ENCODE peak calls at places on chromosomes 1 and 21, in six cellular contexts. One of them, this sample, is unnamed.
A peak's percentile ranks its signal among the peaks of the same experiment; 100 is the strongest.

GRCh38 chr1:240149488-240150094 is 57.9 kb downstream of the FMN2 start:
- DNase-seq in IMR-90: peak; percentile 52
- DNase-seq in mesenchymal stem cell: peak; percentile 50
- DNase-seq in mesendoderm: peak; percentile 39
- DNase-seq in neuronal stem cell: peak; percentile 23
- DNase-seq in H1: no peak
- DNase-seq in this sample: peak; percentile 78

GRCh38 chr1:165355977-165356811 is at the start of gene LMX1A:
- DNase-seq in IMR-90: no peak
- DNase-seq in mesenchymal stem cell: no peak
- DNase-seq in mesendoderm: peak; percentile 71
- DNase-seq in neuronal stem cell: no peak
- DNase-seq in H1: peak; percentile 71
- DNase-seq in this sample: no peak

GRCh38 chr1:187877220-187877619 is 1048.5 kb downstream of the PLA2G4A start:
- DNase-seq in IMR-90: no peak
- DNase-seq in mesenchymal stem cell: no peak
- DNase-seq in mesendoderm: no peak
- DNase-seq in neuronal stem cell: no peak
- DNase-seq in H1: no peak
- DNase-seq in this sample: no peak

GRCh38 chr21:18147678-18148077 is 97.0 kb upstream of the CHODL start:
- DNase-seq in IMR-90: no peak
- DNase-seq in mesenchymal stem cell: peak; percentile 85
- DNase-seq in mesendoderm: no peak
- DNase-seq in neuronal stem cell: no peak
- DNase-seq in H1: no peak
- DNase-seq in this sample: no peak

GRCh38 chr1:174258148-174258550 is 98.8 kb downstream of the RABGAP1L start:
- DNase-seq in IMR-90: peak; percentile 50
- DNase-seq in mesenchymal stem cell: peak; percentile 48
- DNase-seq in mesendoderm: peak; percentile 62
- DNase-seq in neuronal stem cell: peak; percentile 29
- DNase-seq in H1: peak; percentile 61
- DNase-seq in this sample: peak; percentile 72

GRCh38 chr1:162187676-162188075 is 118.2 kb downstream of the NOS1AP start:
- DNase-seq in IMR-90: no peak
- DNase-seq in mesenchymal stem cell: no peak
- DNase-seq in mesendoderm: no peak
- DNase-seq in neuronal stem cell: no peak
- DNase-seq in H1: no peak
- DNase-seq in this sample: no peak

GRCh38 chr1:232793944-232794343 is 11.3 kb upstream of the MAP10 start:
- DNase-seq in IMR-90: peak; percentile 74
- DNase-seq in mesenchymal stem cell: peak; percentile 77
- DNase-seq in mesendoderm: no peak
- DNase-seq in neuronal stem cell: no peak
- DNase-seq in H1: no peak
- DNase-seq in this sample: no peak

GRCh38 chr1:52751589-52752306 is 25.5 kb downstream of the ZYG11B start:
- DNase-seq in IMR-90: peak; percentile 60
- DNase-seq in mesenchymal stem cell: peak; percentile 41
- DNase-seq in mesendoderm: no peak
- DNase-seq in neuronal stem cell: no peak
- DNase-seq in H1: no peak
- DNase-seq in this sample: no peak

GRCh38 chr1:196897158-196897828 is 9.4 kb downstream of the CFHR4 start:
- DNase-seq in IMR-90: no peak
- DNase-seq in mesenchymal stem cell: no peak
- DNase-seq in mesendoderm: peak; percentile 46
- DNase-seq in neuronal stem cell: no peak
- DNase-seq in H1: peak; percentile 51
- DNase-seq in this sample: no peak

GRCh38 chr1:11248169-11248568 is 14.2 kb downstream of the MTOR start:
- DNase-seq in IMR-90: no peak
- DNase-seq in mesenchymal stem cell: no peak
- DNase-seq in mesendoderm: peak; percentile 43
- DNase-seq in neuronal stem cell: no peak
- DNase-seq in H1: no peak
- DNase-seq in this sample: no peak

GRCh38 chr1:154556422-154556821 is 2.0 kb downstream of the UBE2Q1 start:
- DNase-seq in IMR-90: peak; percentile 23
- DNase-seq in mesenchymal stem cell: peak; percentile 30
- DNase-seq in mesendoderm: peak; percentile 81
- DNase-seq in neuronal stem cell: no peak
- DNase-seq in H1: no peak
- DNase-seq in this sample: peak; percentile 41

GRCh38 chr1:23793018-23793781 is 2.3 kb downstream of the LYPLA2 start:
- DNase-seq in IMR-90: no peak
- DNase-seq in mesenchymal stem cell: peak; percentile 43
- DNase-seq in mesendoderm: peak; percentile 43
- DNase-seq in neuronal stem cell: no peak
- DNase-seq in H1: no peak
- DNase-seq in this sample: peak; percentile 77

GRCh38 chr1:240811261-240811660 is 199.3 kb upstream of the GREM2 start:
- DNase-seq in IMR-90: no peak
- DNase-seq in mesenchymal stem cell: no peak
- DNase-seq in mesendoderm: no peak
- DNase-seq in neuronal stem cell: no peak
- DNase-seq in H1: no peak
- DNase-seq in this sample: no peak

DNA sequence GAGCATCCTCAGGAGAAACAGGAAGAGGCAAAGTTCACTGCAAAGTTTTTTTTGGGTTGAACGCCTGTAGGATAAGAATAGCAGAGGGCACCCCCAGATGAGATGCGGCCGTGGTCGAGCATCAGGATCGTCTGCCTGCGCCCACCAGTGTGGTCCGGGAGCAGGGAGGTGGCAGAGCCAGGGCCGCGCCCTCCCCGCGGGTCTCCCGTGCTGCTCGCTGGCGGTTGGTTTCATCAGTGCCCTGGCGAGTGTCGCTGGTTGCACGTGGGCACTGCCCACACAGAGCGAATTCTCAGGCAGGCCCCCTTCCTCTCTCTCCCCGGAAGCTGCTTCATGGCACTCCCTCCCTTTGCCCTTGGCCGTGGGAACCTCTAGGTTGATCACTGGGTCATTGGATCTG is 120.0 kb downstream of the PCBP3 start:
- DNase-seq in IMR-90: no peak
- DNase-seq in mesenchymal stem cell: no peak
- DNase-seq in mesendoderm: no peak
- DNase-seq in neuronal stem cell: no peak
- DNase-seq in H1: peak; percentile 40
- DNase-seq in this sample: no peak
- H3K27ac ChIP-seq in IMR-90: no peak overlapping the region
- H3K27ac ChIP-seq in mesenchymal stem cell: no peak overlapping the region
- H3K27ac ChIP-seq in mesendoderm: no peak overlapping the region
- H3K27ac ChIP-seq in neuronal stem cell: no peak overlapping the region
- H3K27ac ChIP-seq in H1: no peak overlapping the region
- H3K27ac ChIP-seq in this sample: no peak overlapping the region

DNA sequence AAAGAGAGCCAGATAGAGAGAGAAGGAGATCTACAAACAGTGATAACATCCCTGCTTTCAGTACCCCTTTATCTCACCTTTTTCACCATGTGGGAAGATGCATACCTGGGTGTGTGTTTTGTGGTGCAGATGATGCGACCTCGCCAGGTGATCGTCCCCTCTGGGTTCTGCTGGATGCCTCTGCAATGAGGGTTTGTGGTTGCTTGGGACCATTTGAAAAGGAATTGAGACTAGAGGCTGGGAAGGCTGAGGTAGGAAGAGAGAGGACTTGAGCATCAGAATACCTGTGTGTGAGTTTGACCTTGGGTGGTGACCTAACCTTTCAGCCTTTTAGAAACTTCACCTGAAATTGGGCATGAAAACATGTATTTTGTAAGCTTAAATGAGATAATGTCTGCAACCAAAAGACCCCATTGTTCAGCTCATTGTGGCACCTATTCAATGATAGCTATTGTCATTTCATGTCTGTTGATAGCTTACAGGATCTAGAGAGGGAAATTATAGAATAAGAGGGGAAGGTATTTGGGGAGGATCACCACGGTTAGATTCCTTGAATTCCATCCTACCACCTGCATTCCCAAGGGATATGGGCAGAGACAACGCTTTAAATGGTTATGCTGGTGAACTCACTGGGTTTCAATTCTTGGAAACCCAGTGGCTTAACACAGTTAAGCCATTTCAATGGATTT is 125.7 kb downstream of the IGSF21 start:
- DNase-seq in IMR-90: no peak
- DNase-seq in mesenchymal stem cell: no peak
- DNase-seq in mesendoderm: peak; percentile 66
- DNase-seq in neuronal stem cell: no peak
- DNase-seq in H1: no peak
- DNase-seq in this sample: no peak
- H2AK5ac ChIP-seq in IMR-90: no peak overlapping the region
- H2AK5ac ChIP-seq in mesenchymal stem cell: no peak overlapping the region
- H2AK5ac ChIP-seq in mesendoderm: no peak overlapping the region
- H2AK5ac ChIP-seq in neuronal stem cell: no peak overlapping the region
- H2AK5ac ChIP-seq in H1: peak overlapping the region; percentile 91
- H2AK5ac ChIP-seq in this sample: no peak overlapping the region

GRCh38 chr1:46650491-46650890 is 17.7 kb downstream of the ATPAF1 start:
- DNase-seq in IMR-90: no peak
- DNase-seq in mesenchymal stem cell: no peak
- DNase-seq in mesendoderm: no peak
- DNase-seq in neuronal stem cell: no peak
- DNase-seq in H1: no peak
- DNase-seq in this sample: no peak
- H3K36me3 ChIP-seq in IMR-90: peaks cover 15% of the 10 kb centered on the region
- H3K36me3 ChIP-seq in mesenchymal stem cell: peaks cover 52% of the 10 kb centered on the region
- H3K36me3 ChIP-seq in mesendoderm: no peaks in the 10 kb centered on the region
- H3K36me3 ChIP-seq in neuronal stem cell: peaks cover 76% of the 10 kb centered on the region
- H3K36me3 ChIP-seq in H1: no peaks in the 10 kb centered on the region
- H3K36me3 ChIP-seq in this sample: peaks cover 8% of the 10 kb centered on the region

GRCh38 chr21:43340491-43341348 is 86.2 kb downstream of the SIK1 start:
- DNase-seq in IMR-90: peak; percentile 95
- DNase-seq in mesenchymal stem cell: peak; percentile 91
- DNase-seq in mesendoderm: peak; percentile 78
- DNase-seq in neuronal stem cell: no peak
- DNase-seq in H1: no peak
- DNase-seq in this sample: no peak
- H3K27ac ChIP-seq in IMR-90: peak overlapping the region; percentile 31
- H3K27ac ChIP-seq in mesenchymal stem cell: peak overlapping the region; percentile 6
- H3K27ac ChIP-seq in mesendoderm: no peak overlapping the region
- H3K27ac ChIP-seq in neuronal stem cell: no peak overlapping the region
- H3K27ac ChIP-seq in H1: no peak overlapping the region
- H3K27ac ChIP-seq in this sample: no peak overlapping the region

GRCh38 chr1:15034656-15035055 is 118.9 kb upstream of the TMEM51 start:
- DNase-seq in IMR-90: no peak
- DNase-seq in mesenchymal stem cell: no peak
- DNase-seq in mesendoderm: no peak
- DNase-seq in neuronal stem cell: no peak
- DNase-seq in H1: no peak
- DNase-seq in this sample: no peak
- H2AK5ac ChIP-seq in IMR-90: no peak overlapping the region
- H2AK5ac ChIP-seq in mesenchymal stem cell: peak overlapping the region; percentile 17
- H2AK5ac ChIP-seq in mesendoderm: no peak overlapping the region
- H2AK5ac ChIP-seq in neuronal stem cell: no peak overlapping the region
- H2AK5ac ChIP-seq in H1: no peak overlapping the region
- H2AK5ac ChIP-seq in this sample: no peak overlapping the region